ENCODE peak calls at places on chromosomes 6 and 20, in four cellular contexts. One of them, this sample, is unnamed.

GRCh38 chr6:112827793-112828192 is 480.7 kb downstream of the RFPL4B start:
- DNase-seq in WTC11: no peak
- DNase-seq in K562: no peak
- DNase-seq in GM12878: peak
- DNase-seq in this sample: no peak

GRCh38 chr6:116352515-116353471 is 18.0 kb upstream of the DSE start:
- DNase-seq in WTC11: no peak
- DNase-seq in K562: no peak
- DNase-seq in GM12878: peak
- DNase-seq in this sample: no peak

GRCh38 chr20:53739799-53740785 is 146.5 kb upstream of the ZNF217 start:
- DNase-seq in WTC11: no peak
- DNase-seq in K562: no peak
- DNase-seq in GM12878: no peak
- DNase-seq in this sample: no peak

GRCh38 chr6:31042801-31043200 is 32.5 kb downstream of the MUC22 start:
- DNase-seq in WTC11: peak
- DNase-seq in K562: peak
- DNase-seq in GM12878: no peak
- DNase-seq in this sample: peak

GRCh38 chr6:63740709-63741108 is 105.1 kb downstream of the PHF3 start:
- DNase-seq in WTC11: no peak
- DNase-seq in K562: no peak
- DNase-seq in GM12878: no peak
- DNase-seq in this sample: no peak

GRCh38 chr6:139764498-139764986 is 390.1 kb upstream of the CITED2 start:
- DNase-seq in WTC11: no peak
- DNase-seq in K562: peak
- DNase-seq in GM12878: peak
- DNase-seq in this sample: peak

GRCh38 chr6:33988121-33989015 is 157.5 kb downstream of the GRM4 start:
- DNase-seq in WTC11: no peak
- DNase-seq in K562: no peak
- DNase-seq in GM12878: no peak
- DNase-seq in this sample: peak

GRCh38 chr20:51486197-51487005 is 56.1 kb downstream of the NFATC2 start:
- DNase-seq in WTC11: no peak
- DNase-seq in K562: no peak
- DNase-seq in GM12878: no peak
- DNase-seq in this sample: no peak

GRCh38 chr6:50986319-50986718 is 167.6 kb downstream of the TFAP2B start:
- DNase-seq in WTC11: no peak
- DNase-seq in K562: no peak
- DNase-seq in GM12878: no peak
- DNase-seq in this sample: no peak

GRCh38 chr20:41249371-41249770 is 68.2 kb downstream of the ZHX3 start:
- DNase-seq in WTC11: no peak
- DNase-seq in K562: no peak
- DNase-seq in GM12878: no peak
- DNase-seq in this sample: no peak

GRCh38 chr6:1609662-1610496 is at the start of gene FOXC1:
- DNase-seq in WTC11: peak
- DNase-seq in K562: no peak
- DNase-seq in GM12878: no peak
- DNase-seq in this sample: peak
- TF ChIP-seq NR2C2 in WTC11: no peak
- TF ChIP-seq NR2C2 in K562: no peak
- TF ChIP-seq NR2C2 in GM12878: no peak
- TF ChIP-seq NR2C2 in this sample: no peak

DNA sequence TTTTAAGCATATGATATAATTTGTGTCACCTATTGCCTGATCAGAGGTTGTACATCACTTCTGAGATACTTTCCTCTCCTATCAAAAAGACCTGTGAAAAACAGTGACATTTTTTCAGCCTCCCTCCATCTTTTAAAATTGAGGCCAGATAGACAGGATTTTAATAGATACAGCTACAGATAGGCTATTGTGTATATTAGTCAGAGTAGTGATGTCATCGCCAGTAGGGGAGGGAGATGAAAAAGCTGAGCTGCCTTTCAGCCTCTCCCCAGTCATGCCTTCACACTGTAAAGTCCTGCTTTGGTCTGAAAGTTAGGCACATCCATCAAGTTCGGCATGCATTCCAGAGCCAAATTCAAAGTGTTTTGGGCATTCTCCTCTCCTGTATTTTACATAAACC is 7.9 kb upstream of the PABPC1L start:
- DNase-seq in WTC11: no peak
- DNase-seq in K562: peak
- DNase-seq in GM12878: no peak
- DNase-seq in this sample: no peak
- TF ChIP-seq NR2C2 in WTC11: no peak
- TF ChIP-seq NR2C2 in K562: no peak
- TF ChIP-seq NR2C2 in GM12878: no peak
- TF ChIP-seq NR2C2 in this sample: no peak

GRCh38 chr6:44021628-44022295 is 105.5 kb downstream of the MRPL14 start:
- DNase-seq in WTC11: no peak
- DNase-seq in K562: no peak
- DNase-seq in GM12878: no peak
- DNase-seq in this sample: no peak
- TF ChIP-seq NR2C2 in WTC11: no peak
- TF ChIP-seq NR2C2 in K562: no peak
- TF ChIP-seq NR2C2 in GM12878: no peak
- TF ChIP-seq NR2C2 in this sample: no peak

GRCh38 chr20:19828233-19828632 is 70.2 kb downstream of the RIN2 start:
- DNase-seq in WTC11: no peak
- DNase-seq in K562: no peak
- DNase-seq in GM12878: peak
- DNase-seq in this sample: peak
- TF ChIP-seq NR2C2 in WTC11: no peak
- TF ChIP-seq NR2C2 in K562: no peak
- TF ChIP-seq NR2C2 in GM12878: no peak
- TF ChIP-seq NR2C2 in this sample: no peak

GRCh38 chr6:22964334-22964733 is 395.0 kb downstream of the HDGFL1 start:
- DNase-seq in WTC11: no peak
- DNase-seq in K562: no peak
- DNase-seq in GM12878: no peak
- DNase-seq in this sample: no peak

GRCh38 chr6:22970004-22970403 is 400.6 kb downstream of the HDGFL1 start:
- DNase-seq in WTC11: no peak
- DNase-seq in K562: no peak
- DNase-seq in GM12878: no peak
- DNase-seq in this sample: no peak

GRCh38 chr6:22966711-22967110 is 397.3 kb downstream of the HDGFL1 start:
- DNase-seq in WTC11: no peak
- DNase-seq in K562: no peak
- DNase-seq in GM12878: no peak
- DNase-seq in this sample: no peak
- TF ChIP-seq NR2C2 in WTC11: no peak
- TF ChIP-seq NR2C2 in K562: no peak
- TF ChIP-seq NR2C2 in GM12878: no peak
- TF ChIP-seq NR2C2 in this sample: no peak

GRCh38 chr6:83068628-83069027 is 1.2 kb downstream of the DOP1A start:
- DNase-seq in WTC11: no peak
- DNase-seq in K562: no peak
- DNase-seq in GM12878: no peak
- DNase-seq in this sample: no peak
- TF ChIP-seq NR2C2 in WTC11: no peak
- TF ChIP-seq NR2C2 in K562: no peak
- TF ChIP-seq NR2C2 in GM12878: no peak
- TF ChIP-seq NR2C2 in this sample: no peak

GRCh38 chr6:169099411-169100202 is 154.0 kb downstream of the THBS2 start:
- DNase-seq in WTC11: no peak
- DNase-seq in K562: no peak
- DNase-seq in GM12878: no peak
- DNase-seq in this sample: peak
- TF ChIP-seq NR2C2 in WTC11: no peak
- TF ChIP-seq NR2C2 in K562: no peak
- TF ChIP-seq NR2C2 in GM12878: no peak
- TF ChIP-seq NR2C2 in this sample: no peak

GRCh38 chr6:125986956-125987617 is 747 bp downstream of the TRMT11 start:
- DNase-seq in WTC11: no peak
- DNase-seq in K562: peak
- DNase-seq in GM12878: peak
- DNase-seq in this sample: peak
- TF ChIP-seq NR2C2 in WTC11: no peak
- TF ChIP-seq NR2C2 in K562: no peak
- TF ChIP-seq NR2C2 in GM12878: no peak
- TF ChIP-seq NR2C2 in this sample: no peak